ENCODE peak calls at places on chromosomes 6 and 20, in eight cellular contexts. One of them, this sample, is unnamed. For H3K4me1, the result is how much of the 10 kb centered on the place peaks cover.

GRCh38 chr6:30591008-30591407 is 19.8 kb downstream of the ABCF1 start:
- DNase-seq in breast epithelium: no peak
- DNase-seq in PC-3: peak
- DNase-seq in testis: no peak
- DNase-seq in IMR-90: peak
- DNase-seq in tibial nerve: no peak
- DNase-seq in fibroblast of lung: peak
- DNase-seq in neural progenitor cell: no peak
- DNase-seq in this sample: peak

GRCh38 chr6:138523347-138524210 is 24.3 kb upstream of the NHSL1 start:
- DNase-seq in breast epithelium: no peak
- DNase-seq in PC-3: peak
- DNase-seq in testis: no peak
- DNase-seq in IMR-90: peak
- DNase-seq in tibial nerve: no peak
- DNase-seq in fibroblast of lung: no peak
- DNase-seq in neural progenitor cell: no peak
- DNase-seq in this sample: no peak

GRCh38 chr6:136696783-136697364 is 95.4 kb downstream of the MAP3K5 start:
- DNase-seq in breast epithelium: no peak
- DNase-seq in PC-3: no peak
- DNase-seq in testis: no peak
- DNase-seq in IMR-90: no peak
- DNase-seq in tibial nerve: no peak
- DNase-seq in fibroblast of lung: no peak
- DNase-seq in neural progenitor cell: no peak
- DNase-seq in this sample: no peak

GRCh38 chr20:1721687-1722512 is 64.3 kb upstream of the SIRPG start:
- DNase-seq in breast epithelium: no peak
- DNase-seq in PC-3: peak
- DNase-seq in testis: no peak
- DNase-seq in IMR-90: no peak
- DNase-seq in tibial nerve: no peak
- DNase-seq in fibroblast of lung: no peak
- DNase-seq in neural progenitor cell: no peak
- DNase-seq in this sample: no peak

GRCh38 chr6:13404115-13404891 is 76.0 kb upstream of the TBC1D7 start:
- DNase-seq in breast epithelium: no peak
- DNase-seq in PC-3: peak
- DNase-seq in testis: no peak
- DNase-seq in IMR-90: peak
- DNase-seq in tibial nerve: no peak
- DNase-seq in fibroblast of lung: peak
- DNase-seq in neural progenitor cell: no peak
- DNase-seq in this sample: no peak

GRCh38 chr20:17747431-17747846 is 47.7 kb downstream of the BANF2 start:
- DNase-seq in breast epithelium: no peak
- DNase-seq in PC-3: peak
- DNase-seq in testis: no peak
- DNase-seq in IMR-90: peak
- DNase-seq in tibial nerve: no peak
- DNase-seq in fibroblast of lung: peak
- DNase-seq in neural progenitor cell: no peak
- DNase-seq in this sample: peak

GRCh38 chr6:122289721-122290501 is 109.5 kb upstream of the HSF2 start:
- DNase-seq in breast epithelium: no peak
- DNase-seq in PC-3: peak
- DNase-seq in testis: no peak
- DNase-seq in IMR-90: peak
- DNase-seq in tibial nerve: no peak
- DNase-seq in fibroblast of lung: peak
- DNase-seq in neural progenitor cell: peak
- DNase-seq in this sample: no peak

GRCh38 chr6:165178056-165178455 is 131.3 kb downstream of the C6orf118 start:
- DNase-seq in breast epithelium: no peak
- DNase-seq in PC-3: peak
- DNase-seq in testis: no peak
- DNase-seq in IMR-90: no peak
- DNase-seq in tibial nerve: no peak
- DNase-seq in fibroblast of lung: no peak
- DNase-seq in neural progenitor cell: no peak
- DNase-seq in this sample: no peak

GRCh38 chr20:8244637-8245036 is 112.6 kb downstream of the PLCB1 start:
- DNase-seq in breast epithelium: peak
- DNase-seq in PC-3: no peak
- DNase-seq in testis: peak
- DNase-seq in IMR-90: peak
- DNase-seq in tibial nerve: peak
- DNase-seq in fibroblast of lung: peak
- DNase-seq in neural progenitor cell: no peak
- DNase-seq in this sample: no peak

GRCh38 chr6:18025591-18025990 is 38.2 kb upstream of the KIF13A start:
- DNase-seq in breast epithelium: no peak
- DNase-seq in PC-3: no peak
- DNase-seq in testis: no peak
- DNase-seq in IMR-90: peak
- DNase-seq in tibial nerve: no peak
- DNase-seq in fibroblast of lung: no peak
- DNase-seq in neural progenitor cell: no peak
- DNase-seq in this sample: no peak

GRCh38 chr20:31573555-31574295 is 31.4 kb upstream of the ID1 start:
- DNase-seq in breast epithelium: no peak
- DNase-seq in PC-3: peak
- DNase-seq in testis: no peak
- DNase-seq in IMR-90: no peak
- DNase-seq in tibial nerve: no peak
- DNase-seq in fibroblast of lung: no peak
- DNase-seq in neural progenitor cell: no peak
- DNase-seq in this sample: peak

GRCh38 chr20:45087115-45087785 is 13.7 kb downstream of the KCNS1 start:
- DNase-seq in breast epithelium: no peak
- DNase-seq in PC-3: peak
- DNase-seq in testis: no peak
- DNase-seq in IMR-90: no peak
- DNase-seq in tibial nerve: no peak
- DNase-seq in fibroblast of lung: no peak
- DNase-seq in neural progenitor cell: no peak
- DNase-seq in this sample: no peak

GRCh38 chr6:321158-321438 is 28.8 kb downstream of the DUSP22 start:
- DNase-seq in breast epithelium: no peak
- DNase-seq in PC-3: peak
- DNase-seq in testis: no peak
- DNase-seq in IMR-90: no peak
- DNase-seq in tibial nerve: no peak
- DNase-seq in fibroblast of lung: no peak
- DNase-seq in neural progenitor cell: no peak
- DNase-seq in this sample: no peak

GRCh38 chr6:39540454-39540853 is 184.8 kb downstream of the KIF6 start:
- DNase-seq in breast epithelium: no peak
- DNase-seq in PC-3: no peak
- DNase-seq in testis: no peak
- DNase-seq in IMR-90: no peak
- DNase-seq in tibial nerve: no peak
- DNase-seq in fibroblast of lung: no peak
- DNase-seq in neural progenitor cell: no peak
- DNase-seq in this sample: no peak

DNA sequence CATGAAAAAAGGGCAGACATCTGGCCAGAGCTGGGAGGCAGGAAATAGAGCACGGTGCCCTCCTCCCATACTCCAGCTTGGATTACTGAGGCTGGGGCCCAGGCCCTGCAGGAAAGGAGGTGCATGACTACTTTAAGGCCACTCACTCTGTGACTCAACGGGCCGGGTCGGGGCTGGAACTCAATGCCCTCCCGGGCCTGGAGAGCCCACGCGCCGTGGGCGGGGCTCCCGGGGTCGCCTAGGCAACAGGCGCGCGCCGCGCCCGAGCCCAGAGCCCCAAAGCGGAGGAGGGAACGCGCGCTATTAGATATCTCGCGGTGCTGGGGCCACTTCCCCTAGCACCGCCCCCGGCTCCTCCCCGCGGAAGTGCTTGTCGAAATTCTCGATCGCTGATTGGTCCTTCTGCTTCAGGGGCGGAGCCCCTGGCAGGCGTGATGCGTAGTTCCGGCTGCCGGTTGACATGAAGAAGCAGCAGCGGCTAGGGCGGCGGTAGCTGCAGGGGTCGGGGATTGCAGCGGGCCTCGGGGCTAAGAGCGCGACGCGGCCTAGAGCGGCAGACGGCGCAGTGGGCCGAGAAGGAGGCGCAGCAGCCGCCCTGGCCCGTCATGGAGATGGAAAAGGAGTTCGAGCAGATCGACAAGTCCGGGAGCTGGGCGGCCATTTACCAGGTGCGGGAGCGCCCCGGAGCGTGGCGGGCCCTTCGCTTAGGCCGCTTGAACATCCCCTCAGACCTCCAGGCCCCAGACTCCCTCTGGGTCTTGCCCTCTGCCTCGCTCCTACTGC is at the start of gene PTPN1:
- DNase-seq in breast epithelium: peak
- DNase-seq in PC-3: peak
- DNase-seq in testis: peak
- DNase-seq in IMR-90: peak
- DNase-seq in tibial nerve: peak
- DNase-seq in fibroblast of lung: peak
- DNase-seq in neural progenitor cell: peak
- DNase-seq in this sample: peak
- H3K4me1 ChIP-seq in breast epithelium: under half
- H3K4me1 ChIP-seq in PC-3: under half
- H3K4me1 ChIP-seq in testis: under half
- H3K4me1 ChIP-seq in IMR-90: under half
- H3K4me1 ChIP-seq in tibial nerve: under half
- H3K4me1 ChIP-seq in fibroblast of lung: under half
- H3K4me1 ChIP-seq in neural progenitor cell: under half
- H3K4me1 ChIP-seq in this sample: under half

GRCh38 chr6:150150458-150150820 is 7.6 kb downstream of the PPP1R14C start:
- DNase-seq in breast epithelium: no peak
- DNase-seq in PC-3: no peak
- DNase-seq in testis: no peak
- DNase-seq in IMR-90: no peak
- DNase-seq in tibial nerve: no peak
- DNase-seq in fibroblast of lung: no peak
- DNase-seq in neural progenitor cell: no peak
- DNase-seq in this sample: no peak

GRCh38 chr6:150145830-150146229 is 3.0 kb downstream of the PPP1R14C start:
- DNase-seq in breast epithelium: no peak
- DNase-seq in PC-3: peak
- DNase-seq in testis: no peak
- DNase-seq in IMR-90: no peak
- DNase-seq in tibial nerve: no peak
- DNase-seq in fibroblast of lung: no peak
- DNase-seq in neural progenitor cell: no peak
- DNase-seq in this sample: no peak

GRCh38 chr6:150150821-150151646 is 8.2 kb downstream of the PPP1R14C start:
- DNase-seq in breast epithelium: no peak
- DNase-seq in PC-3: no peak
- DNase-seq in testis: no peak
- DNase-seq in IMR-90: no peak
- DNase-seq in tibial nerve: no peak
- DNase-seq in fibroblast of lung: no peak
- DNase-seq in neural progenitor cell: no peak
- DNase-seq in this sample: no peak

GRCh38 chr6:150146436-150146835 is 3.6 kb downstream of the PPP1R14C start:
- DNase-seq in breast epithelium: no peak
- DNase-seq in PC-3: no peak
- DNase-seq in testis: no peak
- DNase-seq in IMR-90: no peak
- DNase-seq in tibial nerve: no peak
- DNase-seq in fibroblast of lung: no peak
- DNase-seq in neural progenitor cell: no peak
- DNase-seq in this sample: no peak

DNA sequence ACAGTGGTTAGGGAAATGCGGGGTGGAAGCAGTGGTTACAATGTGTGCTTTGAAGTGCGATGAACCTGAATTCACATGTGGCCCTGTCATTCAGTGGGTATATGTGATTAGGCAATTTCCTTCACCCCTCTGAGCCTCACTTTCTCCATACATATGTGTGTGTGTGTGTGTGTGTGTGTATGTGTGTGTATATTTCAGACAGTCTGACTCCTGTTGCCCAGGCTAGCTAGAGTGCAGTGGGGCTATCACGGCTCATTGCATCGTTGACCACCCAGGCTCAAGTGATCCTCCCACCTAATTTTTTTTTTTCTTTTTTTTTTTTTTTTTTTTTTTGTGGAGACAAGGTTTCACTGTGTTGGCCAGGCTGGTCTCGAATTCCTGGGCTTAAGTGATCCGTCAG is 6.3 kb downstream of the PPP1R14C start:
- DNase-seq in breast epithelium: no peak
- DNase-seq in PC-3: no peak
- DNase-seq in testis: no peak
- DNase-seq in IMR-90: no peak
- DNase-seq in tibial nerve: no peak
- DNase-seq in fibroblast of lung: no peak
- DNase-seq in neural progenitor cell: peak
- DNase-seq in this sample: peak
- H3K4me1 ChIP-seq in breast epithelium: under half
- H3K4me1 ChIP-seq in PC-3: under half
- H3K4me1 ChIP-seq in testis: under half
- H3K4me1 ChIP-seq in IMR-90: under half
- H3K4me1 ChIP-seq in tibial nerve: under half
- H3K4me1 ChIP-seq in fibroblast of lung: under half
- H3K4me1 ChIP-seq in neural progenitor cell: under half
- H3K4me1 ChIP-seq in this sample: under half

DNA sequence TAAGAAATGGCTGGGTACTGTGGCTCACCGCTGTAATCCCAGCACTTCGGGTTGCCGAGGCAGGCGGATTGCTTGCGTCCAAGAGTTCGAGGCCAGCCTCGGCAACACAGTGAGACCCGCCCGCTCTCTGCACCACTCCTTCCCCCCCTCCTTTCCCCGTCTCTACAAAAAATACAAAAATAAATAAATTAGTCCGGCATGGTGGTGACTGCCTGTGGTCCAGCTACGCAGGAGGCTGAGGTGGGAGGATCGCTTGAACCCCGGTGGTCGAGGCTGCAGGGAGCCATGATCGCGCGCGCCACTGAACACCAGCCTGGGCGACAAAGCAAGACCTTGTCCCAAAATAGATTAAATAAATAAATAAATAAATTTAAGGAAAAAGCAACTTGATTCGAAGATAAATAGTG is 448 bp upstream of the RNF114 start:
- DNase-seq in breast epithelium: no peak
- DNase-seq in PC-3: no peak
- DNase-seq in testis: no peak
- DNase-seq in IMR-90: no peak
- DNase-seq in tibial nerve: no peak
- DNase-seq in fibroblast of lung: no peak
- DNase-seq in neural progenitor cell: no peak
- DNase-seq in this sample: no peak
- H3K4me1 ChIP-seq in breast epithelium: under half
- H3K4me1 ChIP-seq in PC-3: under half
- H3K4me1 ChIP-seq in testis: under half
- H3K4me1 ChIP-seq in IMR-90: under half
- H3K4me1 ChIP-seq in tibial nerve: under half
- H3K4me1 ChIP-seq in fibroblast of lung: under half
- H3K4me1 ChIP-seq in neural progenitor cell: under half
- H3K4me1 ChIP-seq in this sample: under half

DNA sequence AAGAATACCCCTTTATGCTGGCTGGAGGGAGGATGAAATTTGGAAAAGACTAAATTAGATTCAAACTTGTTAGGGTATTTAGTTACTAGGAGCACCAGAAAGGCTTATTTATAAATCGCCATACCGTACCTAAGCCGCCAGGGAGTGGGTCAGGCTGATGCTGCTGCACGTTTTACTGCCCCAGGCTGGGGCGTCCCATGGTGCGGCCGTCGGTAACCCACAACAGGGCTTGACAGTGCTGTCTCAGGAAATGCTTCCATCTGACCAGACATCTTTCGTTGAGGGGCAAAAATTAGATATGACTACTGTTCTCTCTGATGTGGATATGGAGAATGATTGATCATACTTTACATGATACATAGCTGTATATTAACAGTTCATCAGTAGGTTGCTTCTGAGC is 52.9 kb downstream of the ARID1B start:
- DNase-seq in breast epithelium: no peak
- DNase-seq in PC-3: no peak
- DNase-seq in testis: no peak
- DNase-seq in IMR-90: no peak
- DNase-seq in tibial nerve: no peak
- DNase-seq in fibroblast of lung: no peak
- DNase-seq in neural progenitor cell: no peak
- DNase-seq in this sample: no peak
- H3K4me1 ChIP-seq in breast epithelium: under half
- H3K4me1 ChIP-seq in PC-3: under half
- H3K4me1 ChIP-seq in testis: under half
- H3K4me1 ChIP-seq in IMR-90: under half
- H3K4me1 ChIP-seq in tibial nerve: half or more
- H3K4me1 ChIP-seq in fibroblast of lung: under half
- H3K4me1 ChIP-seq in neural progenitor cell: under half
- H3K4me1 ChIP-seq in this sample: under half